ENCODE peak calls at places on chromosome 9, in five cellular contexts. Z is H1, I is GM12878, O is K562, P is HepG2. H is an unnamed sample.

GRCh38 chr9:88831783-88832407 is 159.4 kb upstream of the S1PR3 start:
- DNase-seq in I (no peak), P (no peak), O (no peak), Z (no peak), H (peak; percentile 48)

GRCh38 chr9:91034521-91034920 is 232.9 kb downstream of the SYK start:
- DNase-seq in P (no peak), O (no peak), Z (no peak), I (no peak), H (no peak)

GRCh38 chr9:118882674-118883073 is 486.6 kb downstream of the BRINP1 start:
- DNase-seq in O (no peak), P (no peak), I (no peak), Z (no peak), H (no peak)

GRCh38 chr9:20352531-20352930 is 269.8 kb downstream of the MLLT3 start:
- DNase-seq in P (no peak), I (no peak), O (no peak), Z (no peak), H (no peak)

GRCh38 chr9:122642226-122642625 is 15.2 kb downstream of the OR1B1 start:
- DNase-seq in O (peak; percentile 12), I (no peak), P (no peak), Z (no peak), H (no peak)

GRCh38 chr9:88488166-88488565 is 46.8 kb upstream of the NXNL2 start:
- DNase-seq in Z (no peak), P (no peak), O (no peak), I (no peak), H (no peak)

GRCh38 chr9:92010705-92011536 is 60.9 kb upstream of the ROR2 start:
- DNase-seq in I (no peak), O (no peak), Z (no peak), P (no peak), H (peak; percentile 48)

GRCh38 chr9:93100265-93100636 is 4.2 kb downstream of the CARD19 start:
- DNase-seq in Z (no peak), P (no peak), I (no peak), O (no peak), H (no peak)

GRCh38 chr9:93574900-93575705 is 1.3 kb upstream of the PHF2 start:
- DNase-seq in I (no peak), P (no peak), O (no peak), Z (no peak), H (peak; percentile 54)

GRCh38 chr9:19050637-19051591 is 1.7 kb downstream of the RRAGA start:
- DNase-seq in I (no peak), P (peak; percentile 70), Z (no peak), O (peak; percentile 15), H (no peak)

GRCh38 chr9:87109851-87110250 is 162.5 kb upstream of the GAS1 start:
- DNase-seq in I (no peak), O (no peak), Z (no peak), P (no peak), H (no peak)

GRCh38 chr9:125233678-125234077 is 7.5 kb downstream of the HSPA5 start:
- DNase-seq in I (no peak), O (peak; percentile 21), Z (no peak), P (no peak), H (no peak)

GRCh38 chr9:108254236-108254635 is 601.5 kb downstream of the ACTL7B start:
- DNase-seq in O (no peak), I (no peak), Z (no peak), P (no peak), H (no peak)

GRCh38 chr9:16341176-16341575 is 529.3 kb downstream of the BNC2 start:
- DNase-seq in P (no peak), Z (no peak), O (no peak), I (no peak), H (no peak)

GRCh38 chr9:93013856-93014582 is 44.5 kb upstream of the SUSD3 start:
- DNase-seq in O (no peak), I (no peak), Z (peak; percentile 53), P (no peak), H (peak; percentile 67)

GRCh38 chr9:24436761-24437160 is 108.9 kb downstream of the IZUMO3 start:
- DNase-seq in I (no peak), P (no peak), Z (no peak), O (no peak), H (peak; percentile 83)

GRCh38 chr9:14652729-14653377 is 40.4 kb downstream of the ZDHHC21 start:
- DNase-seq in O (peak; percentile 25), I (no peak), P (peak; percentile 70), Z (no peak), H (peak; percentile 76)

GRCh38 chr9:134575103-134575816 is 66.3 kb upstream of the COL5A1 start:
- DNase-seq in I (no peak), O (no peak), Z (peak; percentile 44), P (no peak), H (no peak)

GRCh38 chr9:136659861-136660784 is 2.6 kb upstream of the EGFL7 start:
- DNase-seq in O (no peak), Z (peak; percentile 42), P (no peak), I (no peak), H (no peak)

GRCh38 chr9:79129865-79130480 is 441.8 kb upstream of the TLE4 start:
- DNase-seq in O (peak; percentile 11), P (peak; percentile 1), I (no peak), Z (peak; percentile 66), H (peak; percentile 48)

GRCh38 chr9:85523202-85523601 is 218.6 kb downstream of the AGTPBP1 start:
- DNase-seq in O (no peak), P (no peak), Z (no peak), I (no peak), H (no peak)

GRCh38 chr9:33202018-33202417 is 34.9 kb upstream of the B4GALT1 start:
- DNase-seq in O (no peak), P (no peak), Z (no peak), I (no peak), H (no peak)

GRCh38 chr9:68844196-68844595 is 139.2 kb downstream of the PIP5K1B start:
- DNase-seq in O (no peak), P (no peak), I (no peak), Z (no peak), H (no peak)

GRCh38 chr9:119375892-119376291 is 6.7 kb upstream of the BRINP1 start:
- DNase-seq in P (peak; percentile 29), Z (no peak), I (no peak), O (peak; percentile 10), H (peak; percentile 87)

GRCh38 chr9:105297442-105298097 is 53.1 kb downstream of the SLC44A1 start:
- DNase-seq in P (no peak), Z (no peak), I (no peak), O (no peak), H (peak; percentile 37)
- H3K4me1 ChIP-seq in P (peaks cover 58% of the 10 kb centered on the region), Z (peaks cover 28% of the 10 kb centered on the region), I (no peaks in the 10 kb centered on the region), O (peaks cover 9% of the 10 kb centered on the region), H (peaks cover 52% of the 10 kb centered on the region)

DNA sequence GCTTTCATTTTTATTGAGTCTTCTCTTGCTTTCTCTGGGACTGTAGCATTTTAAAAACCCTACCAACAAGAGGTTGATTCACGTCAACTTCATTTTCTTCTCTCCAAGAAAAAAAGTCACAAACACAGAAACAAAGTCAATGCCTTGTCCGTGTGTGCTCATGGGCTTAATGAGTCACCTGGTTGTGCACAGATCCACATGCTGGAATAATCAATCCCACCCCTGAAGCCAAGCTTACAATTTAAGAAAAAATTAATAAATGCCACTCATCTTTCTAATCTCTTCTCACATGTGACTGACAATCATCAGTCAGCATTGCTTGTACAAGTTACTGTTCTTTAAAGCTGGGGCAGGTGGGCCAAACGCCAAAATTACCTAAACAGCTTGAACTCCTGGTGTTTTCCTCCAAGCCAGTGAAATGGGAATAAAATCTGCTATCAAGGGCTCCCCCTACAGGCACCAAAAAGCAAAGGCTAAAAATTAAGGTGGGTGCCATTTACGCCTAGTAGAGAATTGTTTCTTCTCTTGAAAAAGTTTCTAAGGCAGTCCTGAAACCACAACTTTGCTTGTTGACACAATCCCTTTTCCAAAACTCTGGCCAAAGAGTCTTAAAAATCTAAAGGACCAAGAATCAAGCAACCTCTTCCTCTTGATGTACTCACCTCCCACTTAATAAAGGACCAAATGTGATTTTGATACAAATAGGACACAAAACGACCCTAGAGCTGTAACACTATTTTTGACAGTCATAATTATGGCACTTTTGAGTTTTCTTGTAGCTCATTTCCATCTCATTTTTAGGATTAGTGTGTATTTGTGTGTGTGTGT is 21.3 kb downstream of the TRMO start:
- DNase-seq in I (no peak), P (peak; percentile 28), O (peak; percentile 61), Z (no peak), H (peak; percentile 68)
- TF ChIP-seq CREB1 in I (no peak), P (no peak), O (no peak), Z (no peak), H (no peak)

DNA sequence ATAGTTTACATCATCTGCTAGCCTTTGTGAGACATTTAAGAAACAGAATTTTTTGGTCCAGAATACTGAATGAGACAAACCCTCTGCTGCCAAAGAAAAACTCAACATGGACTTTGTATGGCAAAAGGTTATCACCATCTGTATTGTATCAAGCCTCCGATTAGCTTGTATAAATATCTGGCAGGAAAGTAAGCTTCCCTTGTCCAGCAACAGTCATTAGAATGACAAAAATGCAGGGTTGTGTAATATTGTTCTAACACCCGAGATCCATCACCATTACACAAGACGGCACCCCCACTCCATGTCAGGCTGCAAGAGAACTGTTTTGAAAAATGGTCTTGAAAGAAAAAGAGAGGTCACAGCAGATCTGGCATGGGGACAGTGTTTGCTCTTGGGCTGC is 23.6 kb downstream of the SVEP1 start:
- DNase-seq in I (no peak), P (peak; percentile 62), O (no peak), Z (no peak), H (no peak)
- TF ChIP-seq POLR2AphosphoS5 in I (no peak), P (no peak), O (no peak), Z (no peak), H (no peak)

GRCh38 chr9:113665756-113666155 is 202.2 kb downstream of the RGS3 start:
- DNase-seq in Z (no peak), O (no peak), I (no peak), P (no peak), H (no peak)

GRCh38 chr9:113668057-113668456 is 204.5 kb downstream of the RGS3 start:
- DNase-seq in P (no peak), O (no peak), Z (no peak), I (no peak), H (no peak)

GRCh38 chr9:113674436-113674835 is 201.7 kb upstream of the ZNF618 start:
- DNase-seq in Z (no peak), I (no peak), O (no peak), P (no peak), H (no peak)

GRCh38 chr9:113673726-113674125 is 202.4 kb upstream of the ZNF618 start:
- DNase-seq in Z (no peak), I (no peak), O (no peak), P (no peak), H (no peak)

GRCh38 chr9:113669523-113670115 is 206.1 kb downstream of the RGS3 start:
- DNase-seq in I (no peak), Z (no peak), O (no peak), P (no peak), H (no peak)
- H3K4me1 ChIP-seq in I (no peaks in the 10 kb centered on the region), Z (no peaks in the 10 kb centered on the region), O (no peaks in the 10 kb centered on the region), P (no peaks in the 10 kb centered on the region), H (no peaks in the 10 kb centered on the region)

GRCh38 chr9:84424945-84425344 is 84.4 kb upstream of the SLC28A3 start:
- DNase-seq in P (no peak), O (no peak), Z (no peak), I (no peak), H (no peak)

DNA sequence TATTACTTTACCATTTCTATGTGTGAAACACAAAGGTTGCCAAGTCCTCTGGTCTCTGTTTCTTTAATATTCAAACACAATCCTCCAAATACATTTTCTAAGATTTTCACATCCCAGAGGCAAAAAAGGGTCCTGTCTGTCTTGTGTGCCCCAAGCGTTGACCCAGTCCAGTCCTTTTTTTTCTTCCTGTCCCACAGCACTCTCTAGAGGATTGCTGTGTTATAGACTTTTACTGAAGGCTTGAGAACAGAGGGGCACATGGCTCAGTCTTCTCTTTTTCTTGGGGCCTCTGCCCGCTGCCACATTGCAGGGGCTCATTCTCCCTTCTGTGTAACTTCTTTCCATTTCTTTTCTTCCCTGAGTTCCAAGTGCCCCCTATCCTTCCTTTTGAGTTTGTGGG is 78.6 kb upstream of the SLC28A3 start:
- DNase-seq in O (no peak), I (no peak), P (no peak), Z (no peak), H (peak; percentile 57)
- TF ChIP-seq CREB1 in O (no peak), I (no peak), P (no peak), Z (no peak), H (no peak)

H was measured in GM23338.